ENCODE peak calls at places on chromosomes 12 and 14, in six cellular contexts. C, J, Z, I, N and B are unnamed samples.

GRCh38 chr12:121575952-121576615 is 4.7 kb downstream of the KDM2B start:
- DNase-seq in C (no peak), J (no peak), Z (no peak), I (no peak), N (no peak), B (no peak)

GRCh38 chr14:71481215-71481614 is 451.0 kb upstream of the RGS6 start:
- DNase-seq in C (no peak), J (no peak), Z (no peak), I (no peak), N (no peak), B (no peak)

GRCh38 chr12:127987199-127987901 is 279.6 kb upstream of the TMEM132C start:
- DNase-seq in C (no peak), J (no peak), Z (no peak), I (no peak), N (no peak), B (no peak)

GRCh38 chr14:30088620-30089019 is 161.0 kb upstream of the PRKD1 start:
- DNase-seq in C (no peak), J (no peak), Z (no peak), I (no peak), N (no peak), B (no peak)

GRCh38 chr12:109959411-109960093 is 36.6 kb downstream of the GIT2 start:
- DNase-seq in C (no peak), J (no peak), Z (no peak), I (no peak), N (no peak), B (no peak)

GRCh38 chr14:52833891-52834290 is 42.5 kb upstream of the GNPNAT1 start:
- DNase-seq in C (no peak), J (no peak), Z (no peak), I (no peak), N (no peak), B (no peak)

GRCh38 chr14:37819155-37820015 is 224.0 kb downstream of the TTC6 start:
- DNase-seq in C (no peak), J (no peak), Z (no peak), I (no peak), N (no peak), B (no peak)

GRCh38 chr14:29054119-29054518 is 287.5 kb downstream of the FOXG1 start:
- DNase-seq in C (no peak), J (no peak), Z (no peak), I (no peak), N (no peak), B (no peak)

GRCh38 chr12:55996715-55997534 is at the start of gene SUOX:
- DNase-seq in C (peak), J (peak), Z (peak), I (peak), N (peak), B (peak)

GRCh38 chr14:52792097-52792415 is 649 bp upstream of the GNPNAT1 start:
- DNase-seq in C (no peak), J (no peak), Z (no peak), I (no peak), N (no peak), B (no peak)

GRCh38 chr12:91883811-91884210 is 261.8 kb downstream of the BTG1 start:
- DNase-seq in C (no peak), J (no peak), Z (no peak), I (no peak), N (no peak), B (no peak)

GRCh38 chr12:76255692-76256091 is 92.5 kb downstream of the BBS10 start:
- DNase-seq in C (no peak), J (no peak), Z (peak), I (no peak), N (no peak), B (no peak)

GRCh38 chr12:123896786-123897185 is 75.8 kb downstream of the CCDC92 start:
- DNase-seq in C (no peak), J (no peak), Z (no peak), I (peak), N (no peak), B (no peak)

GRCh38 chr12:108821407-108822397 is 35.7 kb downstream of the SSH1 start:
- DNase-seq in C (no peak), J (no peak), Z (no peak), I (no peak), N (no peak), B (no peak)

GRCh38 chr12:26789731-26790644 is 43.0 kb downstream of the ITPR2 start:
- DNase-seq in C (no peak), J (no peak), Z (no peak), I (no peak), N (no peak), B (no peak)

GRCh38 chr12:123070267-123071081 is 80.4 kb downstream of the PITPNM2 start:
- DNase-seq in C (no peak), J (no peak), Z (no peak), I (no peak), N (no peak), B (peak)

GRCh38 chr12:66636771-66637170 is 42.1 kb downstream of the GRIP1 start:
- DNase-seq in C (no peak), J (no peak), Z (no peak), I (no peak), N (no peak), B (peak)

GRCh38 chr12:66168410-66168809 is 1.4 kb downstream of the TMBIM4 start:
- DNase-seq in C (no peak), J (no peak), Z (no peak), I (no peak), N (no peak), B (no peak)

GRCh38 chr12:77299001-77299400 is 233.6 kb upstream of the E2F7 start:
- DNase-seq in C (no peak), J (no peak), Z (no peak), I (no peak), N (no peak), B (no peak)

GRCh38 chr12:53298154-53298553 is 1.3 kb upstream of the MYG1 start:
- DNase-seq in C (no peak), J (peak), Z (no peak), I (no peak), N (no peak), B (no peak)

GRCh38 chr12:46946137-46946536 is 120.3 kb upstream of the SLC38A4 start:
- DNase-seq in C (no peak), J (no peak), Z (no peak), I (no peak), N (no peak), B (no peak)

GRCh38 chr12:70719672-70720420 is 82.6 kb upstream of the PTPRB start:
- DNase-seq in C (no peak), J (peak), Z (peak), I (no peak), N (no peak), B (no peak)

GRCh38 chr14:52244328-52244727 is 23.2 kb upstream of the PTGDR start:
- DNase-seq in C (no peak), J (no peak), Z (no peak), I (no peak), N (no peak), B (no peak)

GRCh38 chr12:111034911-111035577 is 114.7 kb upstream of the MYL2 start:
- DNase-seq in C (no peak), J (no peak), Z (no peak), I (no peak), N (no peak), B (no peak)

GRCh38 chr14:98168196-98168985 is 1103.6 kb downstream of the BCL11B start:
- DNase-seq in C (no peak), J (no peak), Z (no peak), I (no peak), N (no peak), B (no peak)

GRCh38 chr14:41743140-41743539 is 136.5 kb downstream of the LRFN5 start:
- DNase-seq in C (no peak), J (no peak), Z (no peak), I (no peak), N (no peak), B (no peak)

GRCh38 chr12:89350260-89350659 is 2.0 kb downstream of the DUSP6 start:
- DNase-seq in C (no peak), J (peak), Z (no peak), I (no peak), N (no peak), B (no peak)

GRCh38 chr14:92513966-92514843 is 624 bp downstream of the RIN3 start:
- DNase-seq in C (no peak), J (peak), Z (no peak), I (no peak), N (no peak), B (peak)

GRCh38 chr14:74647834-74648361 is 35.9 kb upstream of the LTBP2 start:
- DNase-seq in C (peak), J (peak), Z (no peak), I (no peak), N (no peak), B (no peak)

GRCh38 chr14:68547305-68548193 is 245.3 kb downstream of the ZFP36L1 start:
- DNase-seq in C (no peak), J (no peak), Z (peak), I (peak), N (peak), B (no peak)

GRCh38 chr12:93245543-93245942 is 132.2 kb upstream of the NUDT4 start:
- DNase-seq in C (no peak), J (no peak), Z (no peak), I (no peak), N (no peak), B (no peak)

GRCh38 chr12:15851919-15852318 is 30.3 kb upstream of the STRAP start:
- DNase-seq in C (no peak), J (no peak), Z (no peak), I (no peak), N (no peak), B (no peak)

GRCh38 chr12:20368653-20369163 is 371 bp downstream of the PDE3A start:
- DNase-seq in C (no peak), J (peak), Z (peak), I (no peak), N (peak), B (no peak)

GRCh38 chr12:19236656-19237055 is 107.1 kb downstream of the PLEKHA5 start:
- DNase-seq in C (no peak), J (no peak), Z (no peak), I (no peak), N (no peak), B (no peak)

GRCh38 chr12:93378373-93379310 is 917 bp downstream of the NUDT4 start:
- DNase-seq in C (peak), J (peak), Z (peak), I (peak), N (peak), B (peak)

GRCh38 chr12:2557589-2557988 is 237.2 kb upstream of the FKBP4 start:
- DNase-seq in C (no peak), J (no peak), Z (no peak), I (no peak), N (no peak), B (no peak)

GRCh38 chr12:57590892-57591566 is at the start of gene PIP4K2C:
- DNase-seq in C (peak), J (peak), Z (peak), I (peak), N (peak), B (peak)
- TF ChIP-seq POLR2A in C (no peak), J (peak), Z (no peak), I (no peak), N (no peak), B (peak)

DNA sequence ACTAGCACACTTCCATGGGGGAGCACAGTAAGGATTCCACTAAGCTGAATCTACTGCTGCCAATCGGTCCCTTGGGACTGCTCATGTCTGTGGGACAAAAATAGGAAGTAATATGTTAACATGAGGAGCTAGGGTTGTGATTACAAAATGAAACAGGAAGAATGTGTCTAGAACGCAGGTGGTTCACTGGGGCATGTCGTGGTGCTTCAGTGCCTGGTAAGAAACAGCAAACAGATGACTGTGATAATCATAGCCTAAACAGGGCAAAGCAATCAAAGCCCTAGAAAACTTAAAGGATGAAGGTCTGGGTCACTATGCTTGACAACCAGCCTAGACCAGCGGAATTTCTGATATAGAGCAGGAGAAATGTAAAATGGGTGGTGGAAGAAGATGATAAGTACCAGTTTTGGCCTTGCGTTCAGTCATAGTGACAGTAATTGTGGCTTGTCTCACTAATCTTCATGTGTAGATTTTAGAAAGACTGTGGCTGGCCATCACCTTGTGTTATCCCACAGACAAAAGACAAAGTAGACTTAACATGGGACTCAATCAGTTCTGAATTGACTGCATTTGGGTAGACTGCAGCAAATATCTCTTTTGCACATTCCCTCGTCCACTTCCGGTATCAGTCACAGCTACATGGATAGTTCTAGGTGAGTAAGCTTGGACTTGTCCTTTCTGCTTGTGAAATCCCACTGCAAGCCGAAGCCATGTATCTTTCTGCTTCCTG is 51.4 kb downstream of the WASHC3 start:
- DNase-seq in C (no peak), J (no peak), Z (no peak), I (no peak), N (no peak), B (no peak)
- H3K4me3 ChIP-seq in C (no peak), J (no peak), Z (no peak), I (no peak), N (no peak), B (no peak)

GRCh38 chr14:100030441-100031153 is 34.6 kb upstream of the EVL start:
- DNase-seq in C (no peak), J (peak), Z (no peak), I (peak), N (peak), B (no peak)
- TF ChIP-seq POLR2A in C (no peak), J (no peak), Z (no peak), I (no peak), N (no peak), B (no peak)

DNA sequence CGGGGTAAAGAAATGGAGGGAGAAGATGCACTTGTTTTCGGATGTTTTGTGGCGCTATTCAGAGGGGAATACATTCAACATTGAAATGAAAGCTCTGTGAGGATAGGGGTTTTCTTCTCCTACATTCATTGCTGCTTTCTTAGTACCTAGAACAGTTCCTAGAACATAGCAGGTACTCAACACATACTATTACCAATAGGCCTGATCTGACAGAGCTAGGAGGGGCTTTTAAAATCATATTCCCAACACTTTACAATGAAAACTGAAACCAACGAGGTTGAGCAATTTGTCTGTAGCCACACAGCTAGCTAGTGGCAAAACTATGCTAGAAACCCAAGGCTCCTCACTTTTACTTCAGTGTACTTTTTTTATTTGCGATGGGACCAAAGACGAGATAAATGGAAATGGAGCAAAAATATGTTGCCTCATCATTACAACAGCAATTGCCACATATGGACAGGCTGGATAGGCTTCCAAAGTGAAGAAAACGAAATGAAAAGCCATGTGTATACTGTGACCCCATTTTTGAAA is 23.1 kb upstream of the IL22 start:
- DNase-seq in C (no peak), J (no peak), Z (no peak), I (no peak), N (no peak), B (no peak)
- H3K4me3 ChIP-seq in C (no peak), J (no peak), Z (no peak), I (no peak), N (no peak), B (no peak)

GRCh38 chr12:50925920-50926319 is 26.4 kb upstream of the HIGD1C start:
- DNase-seq in C (no peak), J (no peak), Z (no peak), I (no peak), N (no peak), B (no peak)

GRCh38 chr12:50928392-50928791 is 24.0 kb upstream of the HIGD1C start:
- DNase-seq in C (no peak), J (no peak), Z (no peak), I (no peak), N (no peak), B (no peak)

GRCh38 chr12:50927766-50928224 is 24.5 kb upstream of the HIGD1C start:
- DNase-seq in C (no peak), J (no peak), Z (no peak), I (no peak), N (no peak), B (no peak)

GRCh38 chr12:50926415-50926814 is 25.9 kb upstream of the HIGD1C start:
- DNase-seq in C (no peak), J (peak), Z (no peak), I (no peak), N (no peak), B (no peak)

GRCh38 chr12:50927356-50927755 is 25.0 kb upstream of the HIGD1C start:
- DNase-seq in C (no peak), J (peak), Z (no peak), I (no peak), N (no peak), B (no peak)
- TF ChIP-seq POLR2A in C (no peak), J (no peak), Z (no peak), I (no peak), N (no peak), B (no peak)

GRCh38 chr12:132904718-132905328 is 17.4 kb upstream of the CHFR start:
- DNase-seq in C (peak), J (peak), Z (peak), I (peak), N (peak), B (peak)
- H3K4me3 ChIP-seq in C (no peak), J (no peak), Z (peak), I (no peak), N (peak), B (no peak)